ENCODE peak calls at places on chromosomes 11 and 22, in four cellular contexts. A is spleen, V is stomach, Z is sigmoid colon. O is an unnamed sample.

GRCh38 chr22:36625102-36625501 is 78.5 kb downstream of the CACNG2 start:
- DNase-seq in A (no peak), V (no peak), Z (no peak), O (no peak)

GRCh38 chr22:30206964-30207363 is 39.6 kb downstream of the LIF start:
- DNase-seq in V (peak; percentile 35), A (no peak), Z (peak; percentile 82), O (peak; percentile 67)

GRCh38 chr11:40338739-40339138 is 1120.7 kb downstream of the LRRC4C start:
- DNase-seq in Z (no peak), A (no peak), V (no peak), O (no peak)

GRCh38 chr11:101014600-101015242 is 114.9 kb downstream of the PGR start:
- DNase-seq in Z (no peak), V (no peak), A (no peak), O (no peak)

GRCh38 chr22:41913842-41914534 is 886 bp downstream of the SHISA8 start:
- DNase-seq in Z (no peak), V (no peak), A (no peak), O (no peak)

GRCh38 chr11:44333271-44334218 is 23.6 kb upstream of the ALX4 start:
- DNase-seq in V (no peak), Z (no peak), A (no peak), O (no peak)

GRCh38 chr11:44409558-44410236 is 99.8 kb upstream of the ALX4 start:
- DNase-seq in Z (no peak), V (no peak), A (no peak), O (no peak)

GRCh38 chr11:86247608-86248007 is 3.1 kb downstream of the EED start:
- DNase-seq in V (no peak), A (no peak), Z (no peak), O (no peak)

GRCh38 chr11:128902515-128903066 is 11.4 kb downstream of the KCNJ5 start:
- DNase-seq in Z (no peak), V (no peak), A (no peak), O (no peak)

DNA sequence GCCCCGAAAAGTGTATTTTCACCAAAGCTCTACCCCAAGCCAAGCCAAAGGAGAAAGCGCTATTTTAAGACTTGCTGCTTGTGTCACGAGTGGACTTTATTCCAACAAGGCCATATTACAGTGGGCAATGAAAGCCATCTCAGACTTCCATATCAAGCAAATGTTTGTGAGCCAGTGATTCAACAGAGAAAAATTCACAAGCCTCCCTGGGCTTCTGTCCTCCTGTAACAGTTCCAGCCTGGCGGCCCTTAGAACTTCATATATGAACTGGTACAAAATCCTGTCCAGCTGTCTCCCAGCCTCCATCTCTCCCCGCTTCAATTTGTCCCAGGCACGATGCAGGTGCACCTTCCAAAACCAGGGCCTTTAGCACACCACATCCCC is 11.2 kb downstream of the LARGE1 start:
- DNase-seq in V (no peak), Z (peak; percentile 89), A (no peak), O (no peak)
- H3K4me3 ChIP-seq in V (no peak overlapping the region), Z (peak overlapping the region; percentile 1), A (no peak overlapping the region), O (no peak overlapping the region)

GRCh38 chr11:127683321-127683720 is 682.8 kb upstream of the KIRREL3 start:
- DNase-seq in Z (no peak), A (no peak), V (no peak), O (no peak)
- H3K4me1 ChIP-seq in Z (no peaks in the 10 kb centered on the region), A (no peaks in the 10 kb centered on the region), V (no peaks in the 10 kb centered on the region), O (no peaks in the 10 kb centered on the region)

GRCh38 chr22:43225609-43226008 is 38.7 kb upstream of the TTLL12 start:
- DNase-seq in Z (no peak), V (no peak), A (no peak), O (no peak)

GRCh38 chr22:43222987-43223386 is 36.1 kb upstream of the TTLL12 start:
- DNase-seq in V (no peak), A (no peak), Z (no peak), O (no peak)

GRCh38 chr22:43220625-43221380 is 33.9 kb upstream of the TTLL12 start:
- DNase-seq in V (no peak), A (no peak), Z (no peak), O (no peak)

GRCh38 chr22:43218786-43219185 is 31.9 kb upstream of the TTLL12 start:
- DNase-seq in V (no peak), A (no peak), Z (no peak), O (no peak)

GRCh38 chr22:43222281-43222680 is 35.3 kb upstream of the TTLL12 start:
- DNase-seq in A (peak; percentile 85), V (no peak), Z (no peak), O (no peak)
- TF ChIP-seq POLR2AphosphoS5 in A (peak; percentile 88), V (no peak), Z (no peak), O (no peak)

GRCh38 chr11:47394050-47394321 is 14.4 kb upstream of the SLC39A13 start:
- DNase-seq in Z (peak; percentile 65), A (peak; percentile 93), V (no peak), O (no peak)
- H3K4me3 ChIP-seq in Z (no peak overlapping the region), A (peak overlapping the region; percentile 31), V (peak overlapping the region; percentile 8), O (no peak overlapping the region)

DNA sequence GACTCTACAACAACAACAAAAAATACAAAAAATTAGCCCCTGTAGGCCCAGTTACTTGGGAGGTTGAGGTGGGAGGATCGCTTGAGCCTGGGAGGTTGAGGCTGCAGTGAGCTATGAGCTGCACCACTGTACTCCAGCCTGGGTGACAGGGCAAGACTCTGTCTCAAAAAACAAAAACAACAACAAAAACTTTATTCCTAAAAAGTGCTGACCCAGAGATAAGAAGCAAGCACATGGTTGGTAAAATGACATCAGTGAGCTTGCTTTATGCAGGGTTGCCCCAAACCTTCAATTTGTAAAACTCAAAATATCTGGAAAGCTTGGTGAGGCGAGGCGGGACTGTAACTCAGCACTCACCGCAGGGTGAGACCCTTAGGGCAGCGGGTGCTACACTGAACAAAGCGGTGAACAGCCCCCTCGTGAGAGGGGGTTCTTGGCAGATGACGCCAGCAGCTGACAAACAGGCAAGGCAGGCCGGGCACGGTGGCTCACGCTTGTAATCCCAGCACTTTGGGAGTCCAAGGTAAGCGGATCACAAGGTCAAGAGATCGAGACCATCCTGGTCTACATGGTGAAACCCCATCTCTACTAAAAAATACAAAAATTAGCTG is 3.5 kb upstream of the TCIRG1 start:
- DNase-seq in V (no peak), A (peak; percentile 73), Z (no peak), O (no peak)
- H3K4me1 ChIP-seq in V (peaks cover 79% of the 10 kb centered on the region), A (peaks cover 48% of the 10 kb centered on the region), Z (no peaks in the 10 kb centered on the region), O (peaks cover 12% of the 10 kb centered on the region)

O was measured in breast epithelium.